ENCODE peak calls at places on chromosomes 4 and X, in four cellular contexts. Z is dorsolateral prefrontal cortex; R is psoas muscle; K is CD4-positive, CD25-positive, alpha-beta regulatory T cell. Y is an unnamed sample.
A peak's percentile ranks its signal among the peaks of the same experiment; 100 is the strongest.

GRCh38 chr4:150570123-150570522 is 11.8 kb upstream of the MAB21L2 start:
- DNase-seq in Z (no peak), R (no peak), K (no peak), Y (no peak)

GRCh38 chr4:5707366-5708133 is 809 bp downstream of the EVC2 start:
- DNase-seq in Z (no peak), R (no peak), K (no peak), Y (no peak)

GRCh38 chr4:8545439-8545765 is 34.8 kb upstream of the GPR78 start:
- DNase-seq in Z (no peak), R (no peak), K (no peak), Y (no peak)

GRCh38 chr4:56055027-56055976 is 106.6 kb downstream of the CEP135 start:
- DNase-seq in Z (no peak), R (no peak), K (no peak), Y (no peak)

GRCh38 chrX:124030520-124030919 is 69.0 kb downstream of the STAG2 start:
- DNase-seq in Z (no peak), R (no peak), K (no peak), Y (no peak)

GRCh38 chr4:159015862-159016261 is 87.0 kb upstream of the RAPGEF2 start:
- DNase-seq in Z (no peak), R (no peak), K (no peak), Y (no peak)

GRCh38 chr4:158541506-158541905 is 19.8 kb downstream of the RXFP1 start:
- DNase-seq in Z (no peak), R (no peak), K (no peak), Y (no peak)

GRCh38 chr4:78345237-78345636 is 206.3 kb upstream of the ANXA3 start:
- DNase-seq in Z (no peak), R (no peak), K (no peak), Y (no peak)

GRCh38 chr4:7466215-7466614 is 31.5 kb upstream of the PSAPL1 start:
- DNase-seq in Z (no peak), R (no peak), K (no peak), Y (no peak)

GRCh38 chr4:6568689-6569332 is 6.2 kb upstream of the MAN2B2 start:
- DNase-seq in Z (no peak), R (no peak), K (no peak), Y (no peak)

GRCh38 chrX:118215346-118215745 is 98.7 kb upstream of the KLHL13 start:
- DNase-seq in Z (no peak), R (no peak), K (no peak), Y (no peak)

GRCh38 chrX:77447339-77448149 is at the start of gene FGF16:
- DNase-seq in Z (no peak), R (no peak), K (peak; percentile 19), Y (no peak)

DNA sequence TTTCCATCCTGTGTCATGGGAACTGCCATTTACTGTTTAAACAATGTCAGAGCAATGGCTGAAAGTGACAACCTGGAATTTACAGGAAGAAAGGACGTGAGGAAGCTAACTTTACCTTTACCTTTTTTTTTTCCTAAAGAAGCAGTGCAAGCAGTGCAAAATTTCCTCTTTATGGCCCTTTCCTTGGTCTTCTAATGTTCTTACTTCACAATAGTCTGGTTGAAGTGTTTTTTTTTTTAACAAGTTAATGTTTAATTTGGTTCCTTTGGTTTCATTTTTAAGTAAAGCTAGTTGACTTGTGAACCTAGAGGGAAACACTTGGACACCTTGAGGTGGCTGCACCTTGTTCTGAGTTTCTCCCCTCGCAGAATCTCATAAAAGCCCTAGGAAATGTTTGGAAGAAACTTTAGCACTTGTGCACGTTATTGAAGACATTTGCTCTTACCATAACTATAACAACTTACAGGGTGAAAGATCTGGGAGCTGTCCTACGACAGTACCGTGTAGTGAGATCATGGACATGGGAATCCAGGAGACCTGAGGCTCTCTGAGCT is 1.8 kb downstream of the SGMS2 start:
- DNase-seq in Z (no peak), R (no peak), K (no peak), Y (no peak)
- H3K4me3 ChIP-seq in Z (no peak overlapping the region), R (peak overlapping the region; percentile 90), K (no peak overlapping the region), Y (no peak overlapping the region)

DNA sequence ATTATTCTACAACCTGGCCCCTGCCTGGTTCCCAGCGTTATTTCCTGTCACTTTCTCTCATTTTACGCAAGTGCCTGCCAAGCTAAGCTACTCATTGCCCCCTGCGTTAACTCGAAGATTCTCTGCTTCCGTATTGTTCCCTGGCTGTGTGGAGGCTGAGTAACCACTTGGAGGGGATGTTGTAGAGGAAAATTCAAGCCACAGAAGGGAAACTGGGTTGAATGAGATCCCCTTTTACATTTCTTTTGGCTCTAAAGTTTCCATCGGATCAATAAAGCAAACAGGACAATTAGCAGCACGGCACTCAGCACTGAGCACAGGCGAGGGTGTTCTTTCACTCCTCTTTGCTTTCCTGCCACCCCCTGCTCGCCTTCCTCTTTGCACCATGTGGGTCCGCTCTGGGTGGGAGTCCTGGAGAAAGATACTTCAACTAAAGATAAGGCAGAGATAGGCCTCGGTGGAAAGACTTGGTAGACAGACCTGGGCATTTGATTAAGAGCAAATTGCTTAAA is 4.2 kb upstream of the TMSB4X start:
- DNase-seq in Z (no peak), R (no peak), K (peak; percentile 80), Y (no peak)
- H3K4me3 ChIP-seq in Z (peak overlapping the region; percentile 32), R (peak overlapping the region; percentile 15), K (peak overlapping the region; percentile 98), Y (peak overlapping the region; percentile 46)

DNA sequence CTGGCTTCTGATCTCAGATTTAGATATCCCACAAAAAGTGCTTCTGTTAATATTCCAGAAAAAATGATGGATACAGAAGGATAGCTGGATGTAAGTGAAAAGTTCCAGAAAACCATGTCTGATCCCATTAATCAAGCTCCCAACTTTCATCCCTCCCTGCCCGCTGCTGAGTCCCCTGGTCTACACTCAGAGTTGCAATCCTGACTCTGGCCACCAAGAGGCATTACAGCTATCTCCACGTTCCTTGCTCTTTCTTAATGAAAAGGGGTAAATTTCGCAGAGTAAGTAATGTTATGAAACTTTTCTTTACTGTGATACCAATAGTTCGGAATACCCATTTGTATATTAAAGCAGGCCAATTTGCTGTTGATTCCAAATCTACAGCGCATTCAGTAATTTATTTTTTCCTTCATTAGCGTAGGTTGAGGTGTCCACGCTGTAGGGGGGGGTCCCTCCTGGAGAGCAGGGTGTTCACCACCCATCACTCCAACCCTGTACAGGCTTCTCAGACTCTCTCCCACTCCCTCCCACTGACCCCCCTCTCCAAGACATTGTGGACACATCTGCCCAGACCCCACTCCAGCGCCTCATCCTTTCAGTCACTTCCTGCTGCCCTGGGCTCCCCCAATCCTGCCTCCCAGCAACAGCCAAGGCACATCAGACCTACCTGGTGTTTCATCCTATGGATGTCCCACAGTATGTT is 55.1 kb downstream of the RAB40A start:
- DNase-seq in Z (peak; percentile 14), R (no peak), K (peak; percentile 53), Y (peak; percentile 12)
- H3K4me3 ChIP-seq in Z (peak overlapping the region; percentile 54), R (peak overlapping the region; percentile 42), K (peak overlapping the region; percentile 80), Y (peak overlapping the region; percentile 49)

GRCh38 chr4:177853198-177853597 is 411.0 kb upstream of the AGA start:
- DNase-seq in Z (no peak), R (no peak), K (no peak), Y (no peak)
- H3K4me3 ChIP-seq in Z (no peak overlapping the region), R (no peak overlapping the region), K (no peak overlapping the region), Y (no peak overlapping the region)

DNA sequence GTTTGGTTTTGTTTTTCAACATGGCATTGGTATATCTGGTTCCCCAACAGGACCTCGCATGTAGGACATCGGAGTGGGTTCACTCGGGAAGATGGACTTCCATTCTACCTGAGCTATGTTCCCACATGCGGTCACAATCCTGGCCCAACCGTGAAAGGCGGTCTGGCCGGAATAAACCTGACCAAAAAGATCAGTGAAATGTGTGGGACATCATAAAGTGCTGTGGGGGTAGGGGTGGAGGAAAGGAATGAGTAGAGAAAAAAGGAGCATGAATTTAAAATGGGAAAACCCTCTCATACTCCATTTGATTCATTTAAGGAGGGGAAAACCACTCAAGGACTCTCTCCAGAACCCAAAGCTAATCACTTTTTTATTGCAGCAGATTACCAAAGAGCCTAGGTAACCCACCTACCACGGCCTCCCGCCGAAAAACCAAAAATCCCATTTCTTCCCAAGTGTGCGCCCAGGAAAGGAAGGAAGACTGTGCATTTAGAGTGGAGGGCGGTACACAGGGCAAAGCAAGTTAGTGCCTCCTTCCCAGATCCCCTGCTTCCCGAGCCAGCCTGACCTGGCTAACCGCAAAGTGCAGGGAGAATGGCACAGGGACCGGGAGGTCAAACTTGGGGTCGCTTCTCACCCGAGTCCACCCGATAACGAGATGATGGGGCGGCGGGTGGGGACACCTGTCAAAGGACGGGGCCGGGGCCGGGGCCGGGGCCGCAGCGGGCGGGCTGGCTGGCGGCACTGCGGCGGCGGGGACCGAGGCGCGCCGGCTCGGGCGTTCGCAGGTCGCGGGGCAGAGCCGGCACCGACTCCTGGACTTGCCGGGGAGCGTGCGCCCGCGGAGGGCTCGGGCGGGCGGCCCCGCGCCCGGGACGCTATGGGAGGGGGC is 689 bp downstream of the TMEM150C start:
- DNase-seq in Z (no peak), R (no peak), K (no peak), Y (no peak)
- H3K4me3 ChIP-seq in Z (peak overlapping the region; percentile 84), R (peak overlapping the region; percentile 80), K (no peak overlapping the region), Y (peak overlapping the region; percentile 48)

DNA sequence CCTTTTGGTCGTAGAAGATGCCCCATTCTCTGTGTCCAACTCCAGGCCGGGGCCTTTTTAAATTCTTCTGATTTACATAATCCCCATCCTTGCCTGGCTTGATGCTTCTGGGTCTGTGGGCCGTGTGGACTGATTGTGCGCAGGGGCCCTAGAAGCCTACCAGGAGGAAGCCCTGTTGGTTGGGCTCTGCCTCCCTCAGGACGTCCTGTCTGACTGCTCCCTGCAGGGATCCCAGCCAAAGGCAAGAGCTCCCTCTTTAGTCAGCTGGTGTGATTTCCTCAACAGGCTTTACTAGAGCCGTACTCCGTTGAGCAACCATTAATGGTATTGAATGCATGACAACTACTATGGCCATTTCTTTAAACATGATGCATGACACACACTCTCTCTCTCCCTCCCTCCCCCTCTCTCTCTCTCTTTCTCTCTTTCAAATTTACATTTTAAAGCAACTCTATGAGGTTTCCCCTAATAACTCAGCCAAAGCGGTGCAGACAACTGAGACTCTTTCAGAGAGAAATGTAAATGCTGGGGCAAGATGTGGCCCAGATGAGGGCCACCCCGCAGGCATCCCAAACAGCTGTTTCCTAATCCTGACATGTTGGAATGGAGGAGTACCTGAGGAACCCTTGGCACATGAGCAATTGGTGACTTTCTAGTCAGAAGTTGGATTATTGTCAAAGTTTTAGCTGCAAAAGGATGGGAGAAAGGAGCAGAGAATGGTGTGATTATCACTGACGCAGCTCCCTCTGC is 117.3 kb downstream of the DRD5 start:
- DNase-seq in Z (no peak), R (no peak), K (peak; percentile 16), Y (peak; percentile 78)
- H3K4me3 ChIP-seq in Z (no peak overlapping the region), R (no peak overlapping the region), K (no peak overlapping the region), Y (no peak overlapping the region)

DNA sequence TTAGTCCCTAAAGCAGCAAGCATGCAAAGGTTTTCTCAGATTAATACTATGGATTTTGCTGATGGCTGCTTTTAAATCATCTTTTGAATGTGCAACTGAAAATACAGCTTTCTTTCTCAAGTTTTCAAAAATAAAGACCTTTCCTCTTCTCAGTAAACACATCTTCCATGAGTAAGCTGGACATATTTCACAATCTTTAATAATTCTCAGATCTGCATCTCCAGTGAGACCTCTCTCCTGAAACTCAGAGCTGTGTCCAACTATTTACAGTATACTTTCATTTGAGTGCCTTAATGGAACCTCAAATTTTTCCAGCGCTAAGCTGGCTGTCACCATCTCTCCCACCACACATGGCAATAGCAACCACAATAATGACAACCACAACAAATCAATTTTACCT is 192.4 kb upstream of the RPL34 start:
- DNase-seq in Z (no peak), R (no peak), K (no peak), Y (peak; percentile 66)
- H3K4me3 ChIP-seq in Z (no peak overlapping the region), R (no peak overlapping the region), K (no peak overlapping the region), Y (no peak overlapping the region)

Y was measured in Jurkat, Clone E6-1.